ENCODE peak calls at places on chromosomes 6 and 20, in seven cellular contexts. A is IMR-90, N is neuronal stem cell, V is mesenchymal stem cell, Q is H9, K is mesendoderm, L is H1. X is an unnamed sample.

GRCh38 chr6:125670586-125670985 is 78.8 kb upstream of the HEY2 start:
- DNase-seq in L (peak; percentile 31), V (peak; percentile 1), A (no peak), K (peak; percentile 88), N (no peak), Q (peak; percentile 72), X (no peak)

GRCh38 chr6:117605169-117605826 is 3.0 kb upstream of the GOPC start:
- DNase-seq in K (peak; percentile 84), A (peak; percentile 83), Q (peak; percentile 47), L (no peak), V (peak; percentile 78), N (peak; percentile 38), X (peak; percentile 42)

GRCh38 chr6:148867851-148868250 is 121.0 kb downstream of the UST start:
- DNase-seq in V (peak; percentile 43), L (no peak), N (no peak), A (peak; percentile 49), Q (no peak), K (no peak), X (no peak)

GRCh38 chr20:14401479-14402138 is 64.2 kb upstream of the FLRT3 start:
- DNase-seq in L (no peak), N (peak; percentile 23), A (no peak), K (no peak), V (no peak), Q (no peak), X (no peak)

GRCh38 chr20:9388160-9388825 is 126.1 kb upstream of the LAMP5 start:
- DNase-seq in A (no peak), V (no peak), N (no peak), L (no peak), K (no peak), Q (no peak), X (no peak)

GRCh38 chr6:44024597-44025219 is 102.5 kb downstream of the MRPL14 start:
- DNase-seq in K (no peak), V (no peak), A (no peak), L (no peak), Q (peak; percentile 26), N (no peak), X (no peak)

GRCh38 chr6:130760006-130760405 is 67.2 kb upstream of the SMLR1 start:
- DNase-seq in N (peak; percentile 20), Q (peak; percentile 62), A (peak; percentile 61), V (peak; percentile 70), K (peak; percentile 83), L (no peak), X (peak; percentile 43)

GRCh38 chr6:165515963-165516624 is 146.9 kb downstream of the PDE10A start:
- DNase-seq in N (no peak), A (peak; percentile 78), K (no peak), Q (no peak), V (peak; percentile 32), L (no peak), X (no peak)

GRCh38 chr6:40444811-40445210 is 142.4 kb downstream of the LRFN2 start:
- DNase-seq in K (no peak), L (no peak), N (no peak), A (no peak), Q (no peak), V (no peak), X (no peak)

GRCh38 chr6:89375427-89375868 is 22.9 kb upstream of the UBE2J1 start:
- DNase-seq in N (no peak), Q (peak; percentile 97), A (no peak), V (no peak), L (peak; percentile 82), K (peak; percentile 97), X (peak; percentile 28)

GRCh38 chr20:4684837-4685413 is 36.8 kb upstream of the PRND start:
- DNase-seq in V (peak; percentile 94), L (no peak), K (peak; percentile 34), Q (no peak), N (no peak), A (peak; percentile 84), X (peak; percentile 15)

GRCh38 chr6:89117285-89118108 is at the start of gene SRSF12:
- DNase-seq in K (peak; percentile 53), L (no peak), V (peak; percentile 29), Q (peak; percentile 57), N (peak; percentile 70), A (peak; percentile 19), X (peak; percentile 1)

GRCh38 chr6:168288781-168289570 is 30.6 kb downstream of the DACT2 start:
- DNase-seq in V (no peak), K (no peak), A (no peak), N (no peak), L (no peak), Q (no peak), X (peak; percentile 82)

GRCh38 chr6:30227763-30228487 is 14.7 kb upstream of the TRIM26 start:
- DNase-seq in Q (no peak), A (no peak), N (no peak), L (no peak), K (peak; percentile 25), V (no peak), X (no peak)

GRCh38 chr20:57727863-57728262 is 18.0 kb upstream of the PMEPA1 start:
- DNase-seq in N (no peak), L (no peak), V (no peak), K (no peak), A (no peak), Q (no peak), X (no peak)

GRCh38 chr6:13813621-13814175 is 659 bp downstream of the MCUR1 start:
- DNase-seq in N (peak; percentile 78), K (peak; percentile 96), Q (peak; percentile 87), V (peak; percentile 84), A (peak; percentile 50), L (peak; percentile 59), X (peak; percentile 77)

GRCh38 chr20:42041000-42041565 is 422.9 kb upstream of the CHD6 start:
- DNase-seq in N (no peak), Q (no peak), L (no peak), A (no peak), K (peak; percentile 40), V (no peak), X (no peak)

GRCh38 chr6:31826793-31827285 is 699 bp upstream of the HSPA1B start:
- DNase-seq in L (no peak), N (no peak), A (no peak), K (no peak), Q (peak; percentile 76), V (no peak), X (no peak)

GRCh38 chr6:146305098-146305497 is 238.5 kb upstream of the RAB32 start:
- DNase-seq in L (no peak), Q (no peak), K (no peak), N (no peak), V (no peak), A (no peak), X (peak; percentile 5)

GRCh38 chr6:6586671-6587526 is 1.6 kb upstream of the LY86 start:
- DNase-seq in Q (no peak), N (no peak), V (no peak), A (no peak), L (no peak), K (no peak), X (no peak)

GRCh38 chr20:10793741-10794140 is 119.9 kb upstream of the JAG1 start:
- DNase-seq in K (no peak), L (no peak), N (no peak), A (no peak), V (no peak), Q (peak; percentile 48), X (no peak)

GRCh38 chr6:163412345-163412744 is 2.2 kb upstream of the QKI start:
- DNase-seq in K (no peak), Q (no peak), A (no peak), L (no peak), N (no peak), V (no peak), X (no peak)

GRCh38 chr6:35969676-35970075 is 48.8 kb upstream of the SRPK1 start:
- DNase-seq in V (no peak), L (no peak), K (no peak), Q (no peak), N (no peak), A (peak; percentile 48), X (no peak)
- H2BK120ac ChIP-seq in V (no peak overlapping the region), L (no peak overlapping the region), K (no peak overlapping the region), Q (no peak overlapping the region), N (no peak overlapping the region), A (no peak overlapping the region), X (no peak overlapping the region)

GRCh38 chr6:69791065-69791471 is 5.7 kb downstream of the LMBRD1 start:
- DNase-seq in L (no peak), N (no peak), A (peak; percentile 4), V (peak; percentile 11), Q (no peak), K (no peak), X (peak; percentile 72)

GRCh38 chr6:69792292-69792691 is 4.5 kb downstream of the LMBRD1 start:
- DNase-seq in K (no peak), A (no peak), N (no peak), L (no peak), V (peak; percentile 12), Q (no peak), X (no peak)

GRCh38 chr6:69796081-69796626 is 656 bp downstream of the LMBRD1 start:
- DNase-seq in N (no peak), Q (peak; percentile 77), K (peak; percentile 95), V (peak; percentile 56), L (no peak), A (peak; percentile 45), X (peak; percentile 84)

GRCh38 chr6:69796627-69797390 is at the start of gene LMBRD1:
- DNase-seq in V (peak; percentile 93), N (peak; percentile 95), Q (peak; percentile 97), L (peak; percentile 98), A (peak; percentile 94), K (peak; percentile 98), X (peak; percentile 96)

DNA sequence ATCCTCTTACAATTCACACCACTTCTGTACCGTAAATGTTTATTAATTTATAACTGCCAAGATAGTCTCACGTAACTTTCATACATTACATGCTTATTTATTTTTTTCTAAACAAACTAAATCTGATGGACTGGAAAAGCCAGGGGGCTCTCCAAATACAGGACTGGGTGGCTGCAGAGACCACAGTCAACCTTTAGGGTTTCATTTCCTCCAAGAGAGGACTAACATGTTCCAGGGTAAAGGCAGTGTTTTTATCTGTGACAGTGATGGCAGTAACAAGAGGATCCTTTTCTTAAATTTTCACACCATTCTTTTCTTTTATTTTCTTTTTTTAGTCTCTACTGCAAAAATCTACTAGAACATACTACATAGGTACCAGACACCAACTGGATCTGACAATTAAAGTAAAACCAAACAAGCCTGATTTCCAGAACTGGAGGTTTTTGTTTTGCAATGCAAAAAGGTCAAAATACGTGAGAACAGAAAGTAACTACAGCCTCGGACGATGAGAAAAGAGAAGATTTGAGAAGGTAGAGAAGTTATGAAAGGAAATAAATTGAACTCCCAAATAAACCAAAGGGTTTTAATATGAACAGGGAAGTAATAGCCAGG is 1.2 kb downstream of the LMBRD1 start:
- DNase-seq in L (no peak), V (peak; percentile 35), A (no peak), K (peak; percentile 45), N (no peak), Q (no peak), X (peak; percentile 1)
- H3K4ac ChIP-seq in L (no peak overlapping the region), V (no peak overlapping the region), A (no peak overlapping the region), K (no peak overlapping the region), N (no peak overlapping the region), Q (no peak overlapping the region), X (peak overlapping the region; percentile 68)

GRCh38 chr6:105038259-105038658 is 81.4 kb downstream of the LIN28B start:
- DNase-seq in V (peak; percentile 40), N (no peak), K (peak; percentile 74), A (no peak), Q (peak; percentile 49), L (no peak), X (no peak)
- H2BK5ac ChIP-seq in V (no peak overlapping the region), N (no peak overlapping the region), K (no peak overlapping the region), A (no peak overlapping the region), Q (no peak overlapping the region), L (no peak overlapping the region), X (no peak overlapping the region)

DNA sequence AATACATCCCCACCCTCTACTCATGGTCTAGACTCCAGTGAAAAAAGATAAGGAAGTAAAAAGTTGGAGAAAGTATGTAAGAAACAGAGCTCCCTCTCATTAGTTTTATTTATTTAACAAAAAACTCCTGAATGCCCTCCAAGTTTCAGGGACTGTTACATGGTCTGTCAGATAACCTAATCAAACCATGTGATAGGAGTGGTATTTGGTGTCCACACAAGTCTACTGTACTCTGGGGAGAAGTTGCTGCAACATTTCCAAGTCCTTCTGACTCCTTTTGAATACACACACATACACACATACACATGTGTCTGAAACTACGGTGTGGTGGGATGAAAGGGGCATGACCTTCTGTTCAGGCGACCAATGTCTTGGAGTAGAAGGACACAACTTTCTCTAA is 320.0 kb downstream of the ADGRG6 start:
- DNase-seq in V (no peak), N (no peak), K (no peak), Q (no peak), L (no peak), A (no peak), X (no peak)
- H2BK120ac ChIP-seq in V (no peak overlapping the region), N (no peak overlapping the region), K (no peak overlapping the region), Q (no peak overlapping the region), L (no peak overlapping the region), A (no peak overlapping the region), X (no peak overlapping the region)

X was measured in trophoblast cell.